ENCODE peak calls at places on chromosomes 16 and 17, in eight cellular contexts. L is AG09319, K is left ventricle myocardium inferior, T is heart left ventricle, P is neural progenitor cell, R is omental fat pad, M is HCT116, F is lower lobe of right lung. X is an unnamed sample.
A peak's percentile ranks its signal among the peaks of the same experiment; 100 is the strongest.

GRCh38 chr16:77971306-77972131 is 50.8 kb upstream of the CLEC3A start:
- DNase-seq in L (peak; percentile 54), K (peak; percentile 79), T (peak; percentile 85), P (peak; percentile 92), R (peak; percentile 92), M (peak; percentile 58), F (peak; percentile 88), X (no peak)

GRCh38 chr16:54194008-54194731 is 92.4 kb downstream of the IRX3 start:
- DNase-seq in L (no peak), K (peak; percentile 91), T (peak; percentile 93), P (peak; percentile 55), R (no peak), M (no peak), F (peak; percentile 81), X (no peak)

GRCh38 chr16:14378684-14379467 is 251.2 kb downstream of the PARN start:
- DNase-seq in L (peak; percentile 18), K (no peak), T (no peak), P (no peak), R (no peak), M (no peak), F (no peak), X (no peak)

GRCh38 chr16:73240928-73241327 is 193.0 kb upstream of the ZFHX3 start:
- DNase-seq in L (no peak), K (no peak), T (no peak), P (no peak), R (no peak), M (no peak), F (no peak), X (no peak)

GRCh38 chr17:48504953-48505352 is 25.9 kb downstream of the HOXB1 start:
- DNase-seq in L (no peak), K (no peak), T (no peak), P (no peak), R (no peak), M (no peak), F (no peak), X (no peak)

GRCh38 chr17:41537990-41538389 is 9.9 kb upstream of the KRT19 start:
- DNase-seq in L (no peak), K (no peak), T (peak; percentile 28), P (no peak), R (no peak), M (no peak), F (no peak), X (no peak)

GRCh38 chr17:49730078-49730786 is 22.5 kb upstream of the SLC35B1 start:
- DNase-seq in L (peak; percentile 88), K (peak; percentile 87), T (peak; percentile 84), P (no peak), R (peak; percentile 25), M (no peak), F (peak; percentile 52), X (no peak)

GRCh38 chr17:59844884-59845594 is 47.7 kb downstream of the TUBD1 start:
- DNase-seq in L (no peak), K (no peak), T (no peak), P (no peak), R (no peak), M (no peak), F (no peak), X (no peak)

GRCh38 chr17:75846701-75847594 is 2.7 kb upstream of the UNC13D start:
- DNase-seq in L (no peak), K (no peak), T (no peak), P (no peak), R (no peak), M (no peak), F (no peak), X (no peak)

GRCh38 chr17:28227278-28228108 is 91.5 kb upstream of the TMEM97 start:
- DNase-seq in L (no peak), K (no peak), T (no peak), P (peak; percentile 99), R (no peak), M (peak; percentile 73), F (peak; percentile 87), X (no peak)

GRCh38 chr17:50256826-50257573 is 17.3 kb upstream of the TMEM92 start:
- DNase-seq in L (no peak), K (no peak), T (no peak), P (no peak), R (no peak), M (no peak), F (no peak), X (no peak)

GRCh38 chr16:80092686-80093085 is 448.1 kb upstream of the DYNLRB2 start:
- DNase-seq in L (no peak), K (no peak), T (no peak), P (no peak), R (no peak), M (no peak), F (no peak), X (no peak)

GRCh38 chr17:55889271-55889670 is 138.4 kb downstream of the PCTP start:
- DNase-seq in L (no peak), K (no peak), T (no peak), P (no peak), R (no peak), M (no peak), F (no peak), X (no peak)

GRCh38 chr17:15185625-15185991 is 79.5 kb downstream of the PMP22 start:
- DNase-seq in L (peak; percentile 81), K (no peak), T (no peak), P (no peak), R (no peak), M (no peak), F (no peak), X (no peak)

DNA sequence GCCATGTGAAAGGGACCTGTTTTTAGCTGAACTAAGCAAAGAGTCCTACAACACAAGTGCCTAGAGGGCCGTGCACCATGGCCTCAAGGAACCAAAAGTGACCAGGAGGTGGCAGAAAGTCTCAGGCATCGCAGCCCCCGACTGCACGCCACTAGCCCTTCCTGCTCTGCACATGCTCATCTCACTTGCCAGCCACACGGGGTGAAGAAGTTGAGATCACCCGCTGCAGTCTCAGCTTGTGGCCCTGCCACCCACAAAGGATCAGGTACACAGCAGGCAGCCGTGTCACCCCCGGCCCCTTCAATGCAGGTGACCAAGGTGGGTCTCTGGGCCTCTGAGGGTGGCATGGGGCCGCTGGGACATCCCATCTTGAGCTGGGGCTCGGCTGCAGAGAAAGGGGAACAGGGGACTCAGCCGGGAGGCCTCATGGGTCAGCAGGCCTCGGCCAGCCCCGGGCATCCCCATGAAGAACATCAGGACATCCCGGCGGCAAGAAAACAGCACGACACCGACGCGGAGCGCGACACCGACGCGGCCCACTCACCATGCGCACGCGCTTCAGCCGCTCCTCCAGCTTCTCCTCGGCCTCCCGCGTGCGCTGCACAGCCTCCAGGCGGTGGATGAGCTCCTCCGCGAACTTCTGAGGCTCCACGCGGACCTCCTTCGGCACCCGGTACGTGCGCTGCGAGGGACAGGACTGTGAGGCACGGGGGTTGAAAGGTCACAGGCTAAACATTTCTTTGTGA is 21.0 kb downstream of the PDIA2 start:
- DNase-seq in L (no peak), K (no peak), T (no peak), P (peak; percentile 39), R (no peak), M (no peak), F (no peak), X (no peak)
- TF ChIP-seq CTCF in L (no peak), K (no peak), T (no peak), P (peak; percentile 17), R (no peak), M (no peak), F (no peak), X (peak; percentile 1)

DNA sequence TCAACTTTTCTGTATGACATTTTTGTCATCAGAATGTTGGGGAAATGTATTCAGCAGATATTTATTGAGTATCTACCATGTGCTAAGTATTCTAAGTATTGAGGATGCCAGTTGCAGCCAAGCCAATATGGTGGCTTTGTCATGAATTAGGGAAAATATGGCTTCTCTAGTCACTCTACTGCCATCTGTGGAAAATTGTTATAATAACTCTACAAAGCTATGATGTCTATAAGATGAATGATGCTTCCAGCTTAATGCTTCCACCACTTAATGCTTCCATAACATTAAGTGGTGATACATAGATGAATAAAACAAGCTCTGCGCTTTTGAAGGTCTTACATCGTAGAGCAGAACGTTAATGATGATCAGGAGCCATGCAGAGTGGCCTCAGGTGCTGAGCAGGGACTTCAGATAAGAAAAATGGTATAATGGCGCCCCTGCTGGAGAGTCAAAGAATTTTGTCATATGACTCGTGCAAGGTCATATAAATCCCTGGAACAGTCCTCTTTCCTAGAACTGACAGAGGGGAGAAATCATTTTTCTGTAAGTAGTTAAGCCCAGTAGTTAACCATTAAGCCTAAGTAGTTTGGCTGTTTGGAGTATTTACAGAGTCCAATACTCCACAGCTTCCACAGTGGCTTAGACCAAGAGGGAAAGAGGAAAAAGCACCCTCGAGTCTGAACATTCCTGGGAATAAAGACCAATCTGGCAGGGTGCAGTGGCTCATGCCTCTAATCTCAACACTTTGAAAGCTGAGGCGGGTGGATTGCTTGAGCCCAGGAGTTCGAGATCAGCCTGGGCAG is 2.7 kb upstream of the TMIGD1 start:
- DNase-seq in L (no peak), K (no peak), T (no peak), P (peak; percentile 67), R (no peak), M (peak; percentile 79), F (no peak), X (peak; percentile 18)
- TF ChIP-seq CTCF in L (peak; percentile 29), K (peak; percentile 59), T (peak; percentile 42), P (peak; percentile 69), R (peak; percentile 38), M (peak; percentile 49), F (peak; percentile 62), X (peak; percentile 73)

DNA sequence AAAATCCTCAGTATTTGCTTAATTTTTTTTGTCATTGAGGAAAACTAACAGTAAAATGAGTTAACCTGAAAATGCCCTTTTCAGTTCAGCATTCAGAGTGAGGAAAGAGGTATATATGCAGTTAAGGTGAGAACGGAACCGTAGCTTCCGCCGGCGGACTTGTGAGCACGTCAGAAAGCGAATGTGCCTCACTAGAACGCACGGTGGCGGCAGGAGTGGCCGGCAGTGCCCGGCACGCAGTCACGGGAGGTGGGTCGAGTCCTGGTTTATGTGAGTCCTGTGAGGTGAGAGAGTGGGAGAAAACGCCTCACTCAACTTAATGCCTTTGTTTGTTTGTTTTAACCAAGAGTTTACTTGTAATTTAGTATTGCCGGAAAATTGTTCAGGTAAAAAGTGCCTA is 6.1 kb downstream of the SEC14L1 start:
- DNase-seq in L (no peak), K (no peak), T (no peak), P (no peak), R (no peak), M (no peak), F (peak; percentile 80), X (no peak)
- TF ChIP-seq CTCF in L (no peak), K (peak; percentile 38), T (no peak), P (no peak), R (no peak), M (no peak), F (peak; percentile 34), X (no peak)

DNA sequence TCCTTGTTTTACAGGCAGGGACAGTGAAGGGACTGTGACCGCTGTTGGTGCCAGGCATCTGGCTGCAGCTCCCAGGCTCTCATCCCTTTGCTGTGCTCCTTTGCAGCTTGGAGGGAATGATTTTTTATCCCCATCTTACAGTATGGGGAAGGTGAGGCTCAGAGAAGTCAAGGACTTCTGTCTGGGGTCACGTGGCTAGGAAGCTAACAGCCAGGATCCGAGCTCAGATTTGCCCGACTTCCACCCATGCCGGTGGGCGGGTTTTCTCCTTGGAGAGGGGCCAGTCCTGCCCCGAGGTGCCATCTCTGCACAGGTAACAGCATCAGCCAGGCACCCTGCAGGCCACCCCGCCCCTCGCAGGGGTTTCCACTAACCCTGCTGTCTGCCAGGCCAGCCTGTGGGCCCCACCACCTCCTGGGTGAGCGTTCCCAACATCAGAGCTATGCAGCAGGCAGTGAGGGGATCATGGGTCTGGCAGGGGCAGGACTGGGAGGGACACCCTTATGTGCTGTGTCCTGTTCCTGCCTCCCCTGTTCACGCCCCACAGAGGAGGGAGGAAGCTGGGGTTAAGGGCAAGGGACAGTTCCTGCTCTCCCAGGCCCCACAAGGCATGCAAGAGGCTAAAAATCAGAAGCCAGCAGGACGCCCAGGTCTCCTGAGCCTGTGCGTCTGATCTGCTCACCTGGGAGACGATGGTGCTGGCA is 25.4 kb downstream of the JPH3 start:
- DNase-seq in L (no peak), K (no peak), T (peak; percentile 33), P (no peak), R (no peak), M (no peak), F (no peak), X (no peak)
- TF ChIP-seq CTCF in L (no peak), K (no peak), T (no peak), P (no peak), R (no peak), M (no peak), F (no peak), X (no peak)

X was measured in D721Med.